ENCODE peak calls at places on chromosomes 13 and 19, in seven cellular contexts. A, G, K, C, N, U and D are unnamed samples.

GRCh38 chr19:29697523-29698261 is 17.4 kb downstream of the C19orf12 start:
- DNase-seq in A (no peak), G (no peak), K (no peak), C (no peak), N (no peak), U (no peak), D (no peak)

GRCh38 chr19:3125900-3126524 is 9.8 kb upstream of the GNA15 start:
- DNase-seq in A (no peak), G (peak), K (peak), C (peak), N (no peak), U (peak), D (no peak)

GRCh38 chr13:33080962-33081655 is 64.9 kb downstream of the KL start:
- DNase-seq in A (no peak), G (no peak), K (no peak), C (peak), N (no peak), U (peak), D (no peak)

GRCh38 chr13:30932481-30933333 is at the start of gene TEX26:
- DNase-seq in A (no peak), G (no peak), K (no peak), C (no peak), N (peak), U (no peak), D (peak)

GRCh38 chr19:47735131-47735530 is 10.2 kb upstream of the NOP53 start:
- DNase-seq in A (no peak), G (no peak), K (no peak), C (no peak), N (no peak), U (no peak), D (no peak)

GRCh38 chr13:110907951-110908898 is 6.6 kb downstream of the ANKRD10 start:
- DNase-seq in A (no peak), G (no peak), K (peak), C (peak), N (no peak), U (no peak), D (no peak)

GRCh38 chr13:20536992-20537391 is 11.3 kb upstream of the CRYL1 start:
- DNase-seq in A (no peak), G (no peak), K (no peak), C (no peak), N (no peak), U (no peak), D (no peak)

GRCh38 chr19:10510301-10510802 is 6.9 kb downstream of the S1PR5 start:
- DNase-seq in A (no peak), G (no peak), K (peak), C (no peak), N (no peak), U (no peak), D (no peak)

GRCh38 chr13:109331898-109332297 is 454.5 kb downstream of the IRS2 start:
- DNase-seq in A (peak), G (no peak), K (peak), C (no peak), N (no peak), U (peak), D (no peak)

GRCh38 chr13:39297664-39298171 is 259.5 kb downstream of the NHLRC3 start:
- DNase-seq in A (no peak), G (no peak), K (no peak), C (no peak), N (no peak), U (no peak), D (no peak)

GRCh38 chr19:11673608-11674041 is 65.1 kb downstream of the ZNF823 start:
- DNase-seq in A (peak), G (no peak), K (no peak), C (peak), N (peak), U (no peak), D (peak)

GRCh38 chr13:75838366-75839017 is 202.4 kb downstream of the LMO7 start:
- DNase-seq in A (no peak), G (no peak), K (no peak), C (no peak), N (no peak), U (no peak), D (no peak)

GRCh38 chr19:1911098-1911497 is 5.9 kb downstream of the ADAT3 start:
- DNase-seq in A (no peak), G (no peak), K (no peak), C (no peak), N (no peak), U (no peak), D (no peak)

GRCh38 chr19:3231288-3231687 is 6.8 kb downstream of the CELF5 start:
- DNase-seq in A (no peak), G (no peak), K (no peak), C (no peak), N (no peak), U (no peak), D (no peak)

GRCh38 chr13:111153977-111154332 is 38.8 kb downstream of the ARHGEF7 start:
- DNase-seq in A (no peak), G (no peak), K (peak), C (no peak), N (no peak), U (no peak), D (peak)

GRCh38 chr19:33376423-33376822 is 2.9 kb downstream of the CEBPG start:
- DNase-seq in A (no peak), G (no peak), K (no peak), C (peak), N (no peak), U (no peak), D (no peak)

GRCh38 chr13:107157272-107157671 is 589.3 kb upstream of the ARGLU1 start:
- DNase-seq in A (no peak), G (no peak), K (no peak), C (no peak), N (no peak), U (no peak), D (no peak)

GRCh38 chr13:63198076-63198475 is 1782.4 kb upstream of the PCDH20 start:
- DNase-seq in A (no peak), G (no peak), K (no peak), C (no peak), N (no peak), U (peak), D (no peak)

GRCh38 chr13:51681037-51681678 is 96.9 kb downstream of the WDFY2 start:
- DNase-seq in A (no peak), G (no peak), K (no peak), C (peak), N (no peak), U (no peak), D (no peak)

GRCh38 chr19:8887364-8887763 is 55.2 kb downstream of the MBD3L1 start:
- DNase-seq in A (no peak), G (no peak), K (no peak), C (no peak), N (no peak), U (no peak), D (no peak)